ENCODE peak calls at places on chromosomes 5 and 9, in nine cellular contexts. L is small intestine; U is MM.1S; M is CD4-positive, alpha-beta memory T cell; T is heart left ventricle; Z is CD4-positive, alpha-beta T cell; C is tibial artery; E is ovary; S is SK-N-SH. X is an unnamed sample. For H3K9me3, the result is how much of the 10 kb centered on the place peaks cover.

GRCh38 chr5:3216386-3216785 is 379.2 kb upstream of the IRX1 start:
- DNase-seq in U (no peak), S (no peak), C (no peak), T (no peak), E (no peak), M (no peak), Z (no peak), L (no peak), X (no peak)

GRCh38 chr5:177317959-177318377 is 6.3 kb upstream of the MXD3 start:
- DNase-seq in C (peak), U (peak), T (peak), E (no peak), M (peak), L (peak), Z (peak), S (peak), X (peak)

GRCh38 chr9:617441-618085 is 223.9 kb upstream of the DMRT1 start:
- DNase-seq in U (no peak), C (no peak), L (no peak), T (no peak), M (no peak), S (no peak), Z (no peak), E (no peak), X (no peak)

GRCh38 chr5:137995747-137996123 is 37.1 kb downstream of the FAM13B start:
- DNase-seq in E (no peak), S (no peak), C (no peak), Z (no peak), U (no peak), T (no peak), L (no peak), M (no peak), X (no peak)

GRCh38 chr5:69312459-69313160 is 20.0 kb downstream of the CCDC125 start:
- DNase-seq in Z (no peak), E (no peak), L (no peak), U (no peak), C (no peak), T (no peak), S (no peak), M (no peak), X (no peak)

GRCh38 chr9:93110400-93110855 is 14.4 kb downstream of the CARD19 start:
- DNase-seq in S (no peak), L (no peak), M (no peak), U (no peak), C (peak), E (peak), T (no peak), Z (no peak), X (no peak)

GRCh38 chr5:72417333-72418062 is 89.7 kb downstream of the ZNF366 start:
- DNase-seq in S (no peak), U (no peak), M (no peak), C (no peak), Z (no peak), L (no peak), T (no peak), E (no peak), X (no peak)

GRCh38 chr5:16160706-16161105 is 18.9 kb downstream of the MARCHF11 start:
- DNase-seq in E (no peak), Z (no peak), U (peak), M (peak), T (no peak), S (no peak), L (peak), C (no peak), X (no peak)

GRCh38 chr5:8720476-8720875 is 825.4 kb downstream of the SEMA5A start:
- DNase-seq in E (no peak), L (no peak), Z (no peak), M (no peak), S (no peak), U (no peak), C (no peak), T (no peak), X (no peak)

GRCh38 chr9:136021171-136021890 is 60.2 kb upstream of the UBAC1 start:
- DNase-seq in T (no peak), U (no peak), Z (no peak), M (no peak), E (no peak), C (no peak), S (no peak), L (no peak), X (no peak)

GRCh38 chr9:136021891-136022681 is 60.9 kb upstream of the UBAC1 start:
- DNase-seq in T (no peak), E (no peak), S (no peak), C (peak), U (no peak), L (no peak), M (no peak), Z (no peak), X (no peak)

GRCh38 chr9:136024286-136024685 is 63.1 kb upstream of the UBAC1 start:
- DNase-seq in T (no peak), U (no peak), C (no peak), Z (no peak), L (no peak), E (no peak), S (no peak), M (no peak), X (no peak)

GRCh38 chr9:136023401-136024225 is 62.4 kb upstream of the UBAC1 start:
- DNase-seq in U (no peak), M (no peak), E (peak), S (peak), Z (no peak), L (no peak), C (peak), T (peak), X (no peak)

DNA sequence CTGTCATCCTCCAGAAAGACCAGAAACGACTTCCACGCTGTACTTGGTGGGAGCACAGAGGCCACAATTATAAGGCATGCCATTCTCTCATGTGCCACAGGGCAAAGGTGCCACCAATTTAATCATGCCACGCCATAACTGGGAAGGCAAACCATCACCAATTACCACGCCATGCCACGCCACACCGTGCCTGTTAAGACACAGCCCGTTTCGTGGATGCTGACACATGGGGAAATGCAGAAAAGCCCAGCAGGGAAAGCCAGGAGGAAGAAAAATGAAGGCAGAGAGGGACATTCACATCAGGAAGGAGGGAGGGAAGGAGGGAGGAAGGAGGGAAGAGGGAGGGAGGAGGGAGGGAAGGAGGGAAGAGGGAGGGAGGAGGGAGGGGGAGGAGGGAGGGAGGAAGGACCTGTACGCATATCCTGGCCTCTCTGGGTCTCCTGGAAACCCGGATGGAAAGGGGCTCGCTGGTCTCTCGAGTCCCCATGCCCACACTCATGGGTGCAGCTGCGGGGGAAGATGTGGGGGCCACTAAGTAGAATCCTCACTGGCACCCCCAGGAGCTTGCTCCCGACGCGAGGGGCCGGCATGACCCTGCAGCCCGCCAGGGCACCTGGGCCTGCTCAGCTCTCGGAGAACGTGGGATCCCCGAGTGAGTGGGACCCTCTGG is 61.7 kb upstream of the UBAC1 start:
- DNase-seq in U (no peak), E (no peak), M (no peak), Z (no peak), C (no peak), S (peak), T (no peak), L (no peak), X (no peak)
- H3K9me3 ChIP-seq in U (under half), E (under half), M (under half), Z (under half), C (under half), S (under half), T (under half), L (under half), X (under half)

DNA sequence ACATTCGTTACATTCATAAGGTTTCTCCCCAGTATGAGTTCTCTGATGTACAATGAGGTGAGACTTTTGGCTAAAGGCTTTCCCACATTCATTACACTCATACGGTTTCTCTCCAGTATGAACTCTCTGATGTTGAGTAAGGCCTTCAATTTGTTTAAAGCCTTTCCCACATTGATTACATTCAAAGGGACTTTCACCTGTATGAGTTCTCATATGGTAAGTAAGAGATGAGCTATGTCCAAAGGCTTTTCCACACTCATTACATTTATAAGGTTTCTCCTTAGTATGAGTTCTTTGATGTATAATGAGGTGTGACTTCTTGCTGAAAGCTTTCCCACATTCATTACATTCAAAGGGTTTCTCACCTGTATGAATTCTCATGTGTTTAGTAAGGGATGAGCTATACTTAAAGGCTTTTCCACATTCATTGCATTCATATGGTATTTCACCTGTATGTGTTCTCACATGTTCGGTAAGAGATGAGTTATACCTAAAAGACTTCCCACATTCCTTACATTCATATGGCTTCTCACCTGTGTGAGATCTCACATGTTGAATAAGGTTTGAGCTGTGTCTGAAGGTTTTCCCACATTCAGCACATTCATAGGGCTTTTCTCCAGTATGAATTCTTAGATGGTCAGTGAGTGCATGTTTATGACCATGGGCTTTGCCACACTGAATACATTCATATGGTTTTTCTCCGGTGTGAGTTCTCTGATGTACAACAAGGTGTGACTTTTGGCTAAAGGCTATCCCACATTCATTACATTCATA is 13.5 kb downstream of the ZFP37 start:
- DNase-seq in U (no peak), L (no peak), E (no peak), Z (no peak), S (no peak), C (no peak), T (no peak), M (no peak), X (no peak)
- H3K9me3 ChIP-seq in U (under half), L (under half), E (under half), Z (half or more), S (half or more), C (under half), T (under half), M (half or more), X (under half)

DNA sequence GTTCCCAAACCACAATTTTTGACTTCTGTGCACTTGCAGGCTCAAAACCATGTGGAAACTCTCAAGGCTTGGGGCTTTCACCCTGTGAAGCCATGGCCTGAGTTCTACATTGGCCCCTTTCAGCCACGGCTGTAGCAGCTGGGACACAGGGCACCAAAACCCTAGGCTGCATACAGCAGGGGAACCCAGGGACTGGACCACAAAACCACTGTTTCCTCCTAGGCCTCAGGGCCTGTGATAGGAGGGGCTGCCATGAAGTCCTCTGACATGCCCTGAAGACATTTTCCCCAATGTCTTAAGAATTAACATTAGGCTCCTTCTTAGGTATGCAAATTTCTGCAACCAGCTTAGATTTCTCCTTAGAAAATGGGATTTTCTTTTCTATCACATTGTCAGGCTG is 312.1 kb upstream of the TUSC1 start:
- DNase-seq in S (no peak), C (no peak), M (no peak), Z (no peak), L (no peak), T (no peak), U (no peak), E (no peak), X (no peak)
- H3K9me3 ChIP-seq in S (under half), C (under half), M (under half), Z (under half), L (under half), T (under half), U (under half), E (under half), X (under half)

GRCh38 chr5:162334944-162335343 is 267.4 kb downstream of the GABRG2 start:
- DNase-seq in C (no peak), L (no peak), U (no peak), T (no peak), Z (no peak), S (no peak), E (no peak), M (no peak), X (no peak)
- H3K9me3 ChIP-seq in C (under half), L (under half), U (under half), T (under half), Z (under half), S (under half), E (under half), M (under half), X (under half)

GRCh38 chr9:3768698-3769458 is 243.1 kb upstream of the RFX3 start:
- DNase-seq in E (no peak), C (peak), Z (no peak), U (no peak), L (no peak), S (no peak), T (no peak), M (no peak), X (no peak)
- H3K9me3 ChIP-seq in E (under half), C (under half), Z (under half), U (under half), L (under half), S (under half), T (under half), M (under half), X (under half)

GRCh38 chr5:141349917-141350619 is at the start of gene PCDHGB1:
- DNase-seq in L (peak), T (peak), Z (no peak), M (no peak), U (peak), E (no peak), C (no peak), S (peak), X (no peak)
- H3K9me3 ChIP-seq in L (under half), T (under half), Z (under half), M (under half), U (under half), E (under half), C (under half), S (under half), X (under half)

GRCh38 chr9:2311920-2312319 is 296.8 kb downstream of the SMARCA2 start:
- DNase-seq in Z (no peak), M (no peak), L (no peak), C (no peak), U (no peak), S (no peak), E (no peak), T (no peak), X (no peak)
- H3K9me3 ChIP-seq in Z (under half), M (under half), L (under half), C (under half), U (under half), S (under half), E (under half), T (under half), X (under half)

DNA sequence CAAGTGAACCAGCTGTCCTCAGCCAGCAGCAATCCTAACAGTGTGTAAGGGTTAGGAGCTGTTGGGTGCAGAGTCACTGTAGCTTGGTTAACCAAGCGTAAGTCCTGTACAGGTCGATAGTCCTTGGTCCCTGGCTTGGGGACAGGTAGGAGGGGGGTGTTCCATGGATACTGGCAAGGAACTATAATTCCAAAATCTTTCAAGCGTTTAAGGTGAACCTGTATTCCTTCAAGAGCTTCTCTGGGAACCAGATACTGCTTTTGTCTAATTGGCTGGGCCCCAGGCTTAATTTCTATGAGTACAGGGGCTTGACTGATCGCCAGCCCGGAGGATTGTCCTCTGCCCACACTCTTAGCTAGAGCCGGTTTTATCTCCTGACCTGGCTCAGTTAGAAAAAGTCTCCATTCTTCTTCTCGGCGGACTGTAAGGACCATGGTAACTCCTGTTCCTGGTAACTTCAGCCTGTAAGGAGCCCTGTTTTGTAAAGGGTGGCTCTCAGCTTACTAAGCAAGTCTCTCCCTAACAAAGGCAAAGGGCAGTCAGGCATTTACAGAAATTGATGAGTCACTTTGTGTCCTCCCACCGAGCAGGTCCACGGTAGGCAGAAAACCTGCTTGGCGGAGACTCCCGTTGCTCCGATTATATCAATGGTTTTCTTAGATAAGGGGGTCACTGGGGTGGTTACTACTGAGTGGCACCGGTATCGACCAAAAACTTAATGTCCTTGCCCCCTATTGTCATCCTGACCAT is 6.0 kb upstream of the ZNF354C start:
- DNase-seq in Z (no peak), L (no peak), T (no peak), U (no peak), S (no peak), M (no peak), C (no peak), E (no peak), X (no peak)
- H3K9me3 ChIP-seq in Z (under half), L (under half), T (under half), U (under half), S (under half), M (under half), C (under half), E (under half), X (under half)